ENCODE peak calls at places on chromosomes 5 and 9, in ten cellular contexts. L is stomach, A is AG10803, J is BJ, H is IMR-90, O is ovary, E is AG04449, Y is heart right ventricle, N is hepatocyte, U is OCI-LY7. M is an unnamed sample.
A peak's percentile ranks its signal among the peaks of the same experiment; 100 is the strongest.

GRCh38 chr9:105690742-105691141 is 3.6 kb upstream of the TMEM38B start:
- DNase-seq in L (no peak), A (peak; percentile 5), J (no peak), H (peak; percentile 22), O (no peak), E (no peak), Y (no peak), N (no peak), U (no peak), M (no peak)

GRCh38 chr5:97162045-97162444 is 19.6 kb upstream of the LIX1 start:
- DNase-seq in L (peak; percentile 60), A (peak; percentile 78), J (peak; percentile 25), H (peak; percentile 84), O (peak; percentile 73), E (peak; percentile 16), Y (no peak), N (peak; percentile 85), U (peak; percentile 74), M (peak; percentile 33)

GRCh38 chr9:77449177-77450092 is 198.7 kb downstream of the GNA14 start:
- DNase-seq in L (no peak), A (peak; percentile 46), J (no peak), H (peak; percentile 84), O (no peak), E (no peak), Y (no peak), N (peak; percentile 80), U (no peak), M (no peak)

GRCh38 chr5:143213851-143214363 is 189.6 kb downstream of the NR3C1 start:
- DNase-seq in L (no peak), A (peak; percentile 43), J (no peak), H (peak; percentile 12), O (no peak), E (no peak), Y (no peak), N (no peak), U (no peak), M (no peak)

GRCh38 chr9:131697097-131697496 is 42.8 kb downstream of the RAPGEF1 start:
- DNase-seq in L (peak; percentile 61), A (no peak), J (no peak), H (peak; percentile 61), O (peak; percentile 75), E (no peak), Y (peak; percentile 50), N (no peak), U (no peak), M (no peak)

GRCh38 chr9:79687131-79687447 is 115.3 kb downstream of the TLE4 start:
- DNase-seq in L (no peak), A (no peak), J (no peak), H (no peak), O (no peak), E (no peak), Y (no peak), N (no peak), U (no peak), M (no peak)

GRCh38 chr5:33850100-33850594 is 41.6 kb downstream of the ADAMTS12 start:
- DNase-seq in L (no peak), A (peak; percentile 66), J (no peak), H (peak; percentile 75), O (no peak), E (no peak), Y (no peak), N (no peak), U (no peak), M (no peak)

GRCh38 chr5:14781106-14781505 is 90.5 kb downstream of the ANKH start:
- DNase-seq in L (no peak), A (no peak), J (no peak), H (peak; percentile 18), O (no peak), E (no peak), Y (no peak), N (no peak), U (no peak), M (no peak)

GRCh38 chr5:23506329-23507236 is 826 bp upstream of the PRDM9 start:
- DNase-seq in L (no peak), A (no peak), J (no peak), H (no peak), O (no peak), E (no peak), Y (no peak), N (peak; percentile 26), U (no peak), M (peak; percentile 28)

GRCh38 chr9:98191615-98192502 is 578 bp downstream of the CORO2A start:
- DNase-seq in L (peak; percentile 48), A (no peak), J (no peak), H (no peak), O (no peak), E (no peak), Y (peak; percentile 27), N (peak; percentile 69), U (peak; percentile 26), M (no peak)

GRCh38 chr9:72858089-72858912 is 94.6 kb downstream of the ALDH1A1 start:
- DNase-seq in L (peak; percentile 59), A (peak; percentile 28), J (no peak), H (no peak), O (peak; percentile 36), E (no peak), Y (no peak), N (peak; percentile 77), U (no peak), M (no peak)

GRCh38 chr9:136526625-136527066 is 19.2 kb downstream of the NOTCH1 start:
- DNase-seq in L (peak; percentile 57), A (no peak), J (no peak), H (no peak), O (no peak), E (no peak), Y (no peak), N (peak; percentile 71), U (no peak), M (no peak)

GRCh38 chr5:34718516-34718915 is 62.4 kb downstream of the RAI14 start:
- DNase-seq in L (no peak), A (no peak), J (no peak), H (peak; percentile 41), O (no peak), E (no peak), Y (no peak), N (no peak), U (no peak), M (no peak)

GRCh38 chr5:38931731-38932130 is 85.9 kb downstream of the OSMR start:
- DNase-seq in L (no peak), A (no peak), J (no peak), H (no peak), O (no peak), E (no peak), Y (no peak), N (no peak), U (no peak), M (no peak)

GRCh38 chr9:79247021-79247420 is 324.7 kb upstream of the TLE4 start:
- DNase-seq in L (no peak), A (no peak), J (no peak), H (no peak), O (no peak), E (no peak), Y (no peak), N (no peak), U (no peak), M (no peak)

GRCh38 chr5:166014256-166014655 is 2277.2 kb upstream of the WWC1 start:
- DNase-seq in L (no peak), A (no peak), J (no peak), H (no peak), O (no peak), E (no peak), Y (no peak), N (no peak), U (no peak), M (no peak)

GRCh38 chr5:166022065-166022464 is 2269.4 kb upstream of the WWC1 start:
- DNase-seq in L (no peak), A (no peak), J (no peak), H (no peak), O (no peak), E (no peak), Y (no peak), N (no peak), U (no peak), M (no peak)

GRCh38 chr5:166013417-166013816 is 2278.0 kb upstream of the WWC1 start:
- DNase-seq in L (no peak), A (no peak), J (no peak), H (no peak), O (no peak), E (no peak), Y (no peak), N (no peak), U (no peak), M (no peak)

GRCh38 chr5:166018716-166019115 is 2272.7 kb upstream of the WWC1 start:
- DNase-seq in L (no peak), A (no peak), J (no peak), H (no peak), O (no peak), E (no peak), Y (no peak), N (no peak), U (no peak), M (no peak)
- TF ChIP-seq CTCF in L (no peak), A (no peak), J (no peak), H (no peak), O (no peak), E (no peak), Y (no peak), N (no peak), U (no peak), M (no peak)

GRCh38 chr9:69672828-69673640 is 863 bp upstream of the APBA1 start:
- DNase-seq in L (peak; percentile 82), A (peak; percentile 84), J (no peak), H (peak; percentile 89), O (peak; percentile 82), E (peak; percentile 33), Y (peak; percentile 87), N (peak; percentile 92), U (peak; percentile 68), M (peak; percentile 94)
- H3K4me3 ChIP-seq in L (peak overlapping the region; percentile 77), A (peak overlapping the region; percentile 86), J (peak overlapping the region; percentile 84), H (peak overlapping the region; percentile 69), O (peak overlapping the region; percentile 62), E (peak overlapping the region; percentile 82), Y (peak overlapping the region; percentile 84), N (peak overlapping the region; percentile 68), U (peak overlapping the region; percentile 49), M (peak overlapping the region; percentile 93)

GRCh38 chr5:112012112-112012511 is 255.1 kb upstream of the NREP start:
- DNase-seq in L (no peak), A (peak; percentile 24), J (no peak), H (peak; percentile 72), O (no peak), E (no peak), Y (no peak), N (no peak), U (no peak), M (peak; percentile 11)
- TF ChIP-seq CTCF in L (no peak), A (no peak), J (no peak), H (no peak), O (no peak), E (no peak), Y (no peak), N (no peak), U (no peak), M (no peak)

DNA sequence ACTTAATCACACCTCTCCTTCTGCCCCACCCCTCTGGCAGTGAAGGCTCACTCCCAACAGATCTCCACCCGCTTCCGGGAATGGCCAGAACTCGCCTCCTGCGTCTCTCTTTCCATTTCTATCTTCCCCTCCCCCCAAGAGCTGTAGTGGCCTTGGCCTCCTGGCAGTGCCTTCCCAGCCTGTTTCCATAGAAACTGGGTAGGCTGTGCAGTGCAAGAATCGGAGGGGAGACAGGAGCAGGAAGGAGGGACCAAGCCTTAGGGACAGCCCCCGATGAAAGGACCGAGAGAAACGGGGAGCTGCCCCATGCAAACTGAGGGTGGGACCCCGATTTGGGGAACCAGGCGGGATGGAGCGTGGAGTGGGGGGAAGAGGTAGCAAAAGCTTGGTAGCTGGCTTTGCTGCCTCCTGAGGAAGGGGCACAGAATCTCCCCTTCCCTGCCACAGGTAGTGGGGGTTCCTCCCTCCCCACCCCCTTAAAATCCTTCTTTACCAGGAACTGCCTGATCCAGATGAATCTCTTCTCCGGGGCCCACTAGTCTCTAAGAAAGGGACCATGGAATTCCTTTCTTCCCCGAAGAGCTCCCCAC is 4.5 kb upstream of the PCDH1 start:
- DNase-seq in L (no peak), A (no peak), J (no peak), H (no peak), O (no peak), E (no peak), Y (no peak), N (peak; percentile 7), U (no peak), M (no peak)
- H3K4me3 ChIP-seq in L (no peak overlapping the region), A (no peak overlapping the region), J (no peak overlapping the region), H (no peak overlapping the region), O (no peak overlapping the region), E (no peak overlapping the region), Y (no peak overlapping the region), N (no peak overlapping the region), U (no peak overlapping the region), M (no peak overlapping the region)